ENCODE peak calls at places on chromosomes 3 and 15, in ten cellular contexts. I is activated B cell treated with CpG ODN at 0.5 μM for 24 hours, B is cerebellar nuclear complex, N is brain microvascular endothelial cell, R is T1000, P is neural progenitor cell, K is EL, M is HuH-7.5, S is NCI-H748 treated with DMSO at 0.1 percent for 48 hours, U is mucosa of descending colon. O is an unnamed sample.

GRCh38 chr3:193673845-193674244 is 80.8 kb downstream of the OPA1 start:
- DNase-seq in I (no peak), B (no peak), N (no peak), R (no peak), P (peak), K (no peak), M (no peak), S (no peak), U (no peak), O (no peak)

GRCh38 chr3:129343643-129344360 is 65.1 kb downstream of the HMCES start:
- DNase-seq in I (peak), B (no peak), N (peak), R (no peak), P (peak), K (peak), M (peak), S (no peak), U (peak), O (no peak)

GRCh38 chr15:89462198-89462912 is 34.0 kb downstream of the RHCG start:
- DNase-seq in I (no peak), B (no peak), N (no peak), R (no peak), P (no peak), K (peak), M (no peak), S (no peak), U (no peak), O (no peak)

GRCh38 chr15:60708684-60709083 is 229.7 kb upstream of the ICE2 start:
- DNase-seq in I (no peak), B (no peak), N (peak), R (peak), P (no peak), K (no peak), M (no peak), S (no peak), U (no peak), O (no peak)

GRCh38 chr3:118713502-118714207 is 321.0 kb downstream of the IGSF11 start:
- DNase-seq in I (no peak), B (no peak), N (no peak), R (no peak), P (no peak), K (no peak), M (no peak), S (no peak), U (no peak), O (no peak)

GRCh38 chr15:44075535-44075934 is 119.5 kb downstream of the FRMD5 start:
- DNase-seq in I (no peak), B (no peak), N (no peak), R (no peak), P (no peak), K (peak), M (no peak), S (no peak), U (no peak), O (no peak)

GRCh38 chr3:98647197-98647596 is 53.8 kb upstream of the CPOX start:
- DNase-seq in I (no peak), B (no peak), N (no peak), R (no peak), P (no peak), K (no peak), M (no peak), S (no peak), U (no peak), O (no peak)

GRCh38 chr15:56733131-56734012 is at the start of gene ZNF280D:
- DNase-seq in I (peak), B (peak), N (peak), R (peak), P (no peak), K (peak), M (peak), S (peak), U (peak), O (peak)

GRCh38 chr3:183653209-183654064 is 18.0 kb downstream of the KLHL24 start:
- DNase-seq in I (no peak), B (no peak), N (no peak), R (no peak), P (peak), K (no peak), M (no peak), S (no peak), U (no peak), O (no peak)

GRCh38 chr3:172120912-172121311 is 81.5 kb downstream of the FNDC3B start:
- DNase-seq in I (no peak), B (no peak), N (no peak), R (no peak), P (no peak), K (no peak), M (no peak), S (no peak), U (no peak), O (no peak)

GRCh38 chr3:72791132-72791531 is 57.1 kb downstream of the SHQ1 start:
- DNase-seq in I (no peak), B (no peak), N (no peak), R (no peak), P (no peak), K (peak), M (no peak), S (peak), U (no peak), O (no peak)

GRCh38 chr15:62975515-62975914 is 67.0 kb upstream of the TPM1 start:
- DNase-seq in I (no peak), B (no peak), N (no peak), R (no peak), P (peak), K (no peak), M (no peak), S (no peak), U (peak), O (no peak)

GRCh38 chr3:71893120-71893519 is 108.2 kb upstream of the PROK2 start:
- DNase-seq in I (no peak), B (no peak), N (no peak), R (no peak), P (no peak), K (no peak), M (no peak), S (no peak), U (no peak), O (no peak)

GRCh38 chr15:56919708-56920637 is 1.5 kb downstream of the TCF12 start:
- DNase-seq in I (no peak), B (no peak), N (peak), R (no peak), P (peak), K (peak), M (peak), S (peak), U (no peak), O (peak)

GRCh38 chr3:81891056-81891455 is 129.6 kb upstream of the GBE1 start:
- DNase-seq in I (no peak), B (no peak), N (no peak), R (no peak), P (no peak), K (no peak), M (no peak), S (peak), U (no peak), O (no peak)

GRCh38 chr3:43343185-43343584 is 56.8 kb downstream of the SNRK start:
- DNase-seq in I (no peak), B (no peak), N (no peak), R (no peak), P (no peak), K (no peak), M (no peak), S (no peak), U (no peak), O (no peak)

GRCh38 chr3:189494632-189495031 is 136.6 kb upstream of the TP63 start:
- DNase-seq in I (no peak), B (no peak), N (no peak), R (no peak), P (no peak), K (no peak), M (no peak), S (no peak), U (no peak), O (no peak)

GRCh38 chr3:63029326-63029725 is 154.1 kb upstream of the CADPS start:
- DNase-seq in I (no peak), B (no peak), N (no peak), R (no peak), P (no peak), K (no peak), M (no peak), S (no peak), U (no peak), O (no peak)

GRCh38 chr15:78660584-78660983 is 19.6 kb upstream of the CHRNB4 start:
- DNase-seq in I (no peak), B (no peak), N (no peak), R (no peak), P (no peak), K (no peak), M (no peak), S (no peak), U (no peak), O (no peak)

GRCh38 chr3:187795207-187795960 is 50.1 kb upstream of the BCL6 start:
- DNase-seq in I (no peak), B (no peak), N (no peak), R (no peak), P (no peak), K (no peak), M (no peak), S (no peak), U (peak), O (no peak)

GRCh38 chr3:126153695-126154360 is 26.6 kb downstream of the ALDH1L1 start:
- DNase-seq in I (no peak), B (no peak), N (no peak), R (no peak), P (no peak), K (no peak), M (no peak), S (no peak), U (no peak), O (no peak)

GRCh38 chr3:5155241-5155640 is 32.3 kb upstream of the EDEM1 start:
- DNase-seq in I (no peak), B (no peak), N (no peak), R (no peak), P (no peak), K (no peak), M (no peak), S (no peak), U (no peak), O (no peak)

O was measured in renal cortical epithelial cell.